ENCODE peak calls at places on chromosomes 7 and 10, in seven cellular contexts. One of them, this sample, is unnamed.

GRCh38 chr10:100341953-100342626 is 4.9 kb upstream of the SCD start:
- DNase-seq in activated CD8-positive, alpha-beta memory T cell treated with anti-CD3 and anti-CD28 coated beads for 24 hours: no peak
- DNase-seq in kidney epithelial cell: no peak
- DNase-seq in HTR-8/SVneo: peak
- DNase-seq in heart left ventricle: peak
- DNase-seq in cardiac muscle cell: peak
- DNase-seq in left cardiac atrium: peak
- DNase-seq in this sample: peak

GRCh38 chr7:55065511-55066229 is 46.9 kb downstream of the EGFR start:
- DNase-seq in activated CD8-positive, alpha-beta memory T cell treated with anti-CD3 and anti-CD28 coated beads for 24 hours: no peak
- DNase-seq in kidney epithelial cell: no peak
- DNase-seq in HTR-8/SVneo: peak
- DNase-seq in heart left ventricle: no peak
- DNase-seq in cardiac muscle cell: peak
- DNase-seq in left cardiac atrium: no peak
- DNase-seq in this sample: no peak

GRCh38 chr10:58585425-58585824 is 72.8 kb downstream of the BICC1 start:
- DNase-seq in activated CD8-positive, alpha-beta memory T cell treated with anti-CD3 and anti-CD28 coated beads for 24 hours: no peak
- DNase-seq in kidney epithelial cell: no peak
- DNase-seq in HTR-8/SVneo: no peak
- DNase-seq in heart left ventricle: no peak
- DNase-seq in cardiac muscle cell: no peak
- DNase-seq in left cardiac atrium: no peak
- DNase-seq in this sample: no peak

GRCh38 chr7:46145412-46145811 is 224.3 kb upstream of the IGFBP3 start:
- DNase-seq in activated CD8-positive, alpha-beta memory T cell treated with anti-CD3 and anti-CD28 coated beads for 24 hours: no peak
- DNase-seq in kidney epithelial cell: peak
- DNase-seq in HTR-8/SVneo: peak
- DNase-seq in heart left ventricle: no peak
- DNase-seq in cardiac muscle cell: peak
- DNase-seq in left cardiac atrium: peak
- DNase-seq in this sample: no peak

GRCh38 chr10:94403034-94403822 is 887 bp downstream of the TBC1D12 start:
- DNase-seq in activated CD8-positive, alpha-beta memory T cell treated with anti-CD3 and anti-CD28 coated beads for 24 hours: peak
- DNase-seq in kidney epithelial cell: peak
- DNase-seq in HTR-8/SVneo: peak
- DNase-seq in heart left ventricle: peak
- DNase-seq in cardiac muscle cell: peak
- DNase-seq in left cardiac atrium: peak
- DNase-seq in this sample: peak

GRCh38 chr7:117834983-117835664 is 38.1 kb downstream of the CTTNBP2 start:
- DNase-seq in activated CD8-positive, alpha-beta memory T cell treated with anti-CD3 and anti-CD28 coated beads for 24 hours: no peak
- DNase-seq in kidney epithelial cell: no peak
- DNase-seq in HTR-8/SVneo: no peak
- DNase-seq in heart left ventricle: no peak
- DNase-seq in cardiac muscle cell: no peak
- DNase-seq in left cardiac atrium: no peak
- DNase-seq in this sample: no peak

GRCh38 chr7:128791968-128792319 is at the start of gene CCDC136:
- DNase-seq in activated CD8-positive, alpha-beta memory T cell treated with anti-CD3 and anti-CD28 coated beads for 24 hours: peak
- DNase-seq in kidney epithelial cell: no peak
- DNase-seq in HTR-8/SVneo: peak
- DNase-seq in heart left ventricle: no peak
- DNase-seq in cardiac muscle cell: no peak
- DNase-seq in left cardiac atrium: no peak
- DNase-seq in this sample: no peak

GRCh38 chr10:78857193-78857592 is 211.6 kb upstream of the ZMIZ1 start:
- DNase-seq in activated CD8-positive, alpha-beta memory T cell treated with anti-CD3 and anti-CD28 coated beads for 24 hours: no peak
- DNase-seq in kidney epithelial cell: no peak
- DNase-seq in HTR-8/SVneo: no peak
- DNase-seq in heart left ventricle: no peak
- DNase-seq in cardiac muscle cell: no peak
- DNase-seq in left cardiac atrium: no peak
- DNase-seq in this sample: no peak

GRCh38 chr10:58963101-58963534 is 213.3 kb upstream of the PHYHIPL start:
- DNase-seq in activated CD8-positive, alpha-beta memory T cell treated with anti-CD3 and anti-CD28 coated beads for 24 hours: no peak
- DNase-seq in kidney epithelial cell: no peak
- DNase-seq in HTR-8/SVneo: no peak
- DNase-seq in heart left ventricle: no peak
- DNase-seq in cardiac muscle cell: no peak
- DNase-seq in left cardiac atrium: no peak
- DNase-seq in this sample: no peak